ENCODE peak calls at places on chromosome 14, in seven cellular contexts. C, U, J, Q, Z, E and G are unnamed samples.
A peak's percentile ranks its signal among the peaks of the same experiment; 100 is the strongest.

GRCh38 chr14:74945852-74946658 is 9.3 kb downstream of the PGF start:
- DNase-seq in C (peak; percentile 47), U (peak; percentile 71), J (peak; percentile 37), Q (peak; percentile 34), Z (peak; percentile 77), E (peak; percentile 64), G (peak; percentile 79)

GRCh38 chr14:64412237-64412636 is 24.1 kb downstream of the MTHFD1 start:
- DNase-seq in C (no peak), U (no peak), J (peak; percentile 24), Q (no peak), Z (no peak), E (no peak), G (no peak)

GRCh38 chr14:100065161-100065871 is at the start of gene EVL:
- DNase-seq in C (no peak), U (no peak), J (peak; percentile 93), Q (peak; percentile 75), Z (no peak), E (no peak), G (peak; percentile 32)

GRCh38 chr14:102491786-102492522 is 17.6 kb downstream of the ANKRD9 start:
- DNase-seq in C (no peak), U (no peak), J (no peak), Q (no peak), Z (no peak), E (no peak), G (no peak)

GRCh38 chr14:106044515-106044914 is 518.1 kb downstream of the TMEM121 start:
- DNase-seq in C (no peak), U (no peak), J (no peak), Q (no peak), Z (no peak), E (no peak), G (no peak)

GRCh38 chr14:24891987-24892729 is 157.8 kb downstream of the STXBP6 start:
- DNase-seq in C (no peak), U (no peak), J (no peak), Q (no peak), Z (no peak), E (no peak), G (no peak)

GRCh38 chr14:45199246-45199645 is 53.8 kb downstream of the MIS18BP1 start:
- DNase-seq in C (no peak), U (no peak), J (no peak), Q (no peak), Z (no peak), E (no peak), G (no peak)

GRCh38 chr14:54830650-54831049 is 72.0 kb downstream of the GCH1 start:
- DNase-seq in C (no peak), U (no peak), J (no peak), Q (no peak), Z (no peak), E (no peak), G (no peak)

GRCh38 chr14:103343164-103343879 is 9.3 kb downstream of the EIF5 start:
- DNase-seq in C (no peak), U (no peak), J (no peak), Q (no peak), Z (no peak), E (no peak), G (no peak)

GRCh38 chr14:104105822-104106470 is 20.4 kb downstream of the ASPG start:
- DNase-seq in C (no peak), U (no peak), J (no peak), Q (no peak), Z (no peak), E (no peak), G (peak; percentile 4)

GRCh38 chr14:31336646-31337045 is 83.7 kb downstream of the HEATR5A start:
- DNase-seq in C (no peak), U (no peak), J (no peak), Q (no peak), Z (no peak), E (peak; percentile 99), G (no peak)

GRCh38 chr14:95198320-95198719 is 41.0 kb upstream of the DICER1 start:
- DNase-seq in C (no peak), U (no peak), J (no peak), Q (no peak), Z (no peak), E (no peak), G (no peak)

GRCh38 chr14:57382283-57382682 is 8.1 kb upstream of the NAA30 start:
- DNase-seq in C (no peak), U (no peak), J (no peak), Q (no peak), Z (no peak), E (no peak), G (no peak)

GRCh38 chr14:92539419-92539818 is 25.8 kb downstream of the RIN3 start:
- DNase-seq in C (no peak), U (no peak), J (no peak), Q (no peak), Z (no peak), E (no peak), G (no peak)

GRCh38 chr14:88005050-88005481 is at the start of gene GPR65:
- DNase-seq in C (no peak), U (no peak), J (peak; percentile 81), Q (no peak), Z (no peak), E (no peak), G (no peak)

GRCh38 chr14:74793506-74794155 is 30.5 kb downstream of the YLPM1 start:
- DNase-seq in C (no peak), U (no peak), J (no peak), Q (no peak), Z (no peak), E (no peak), G (no peak)

GRCh38 chr14:60095781-60096450 is 4.2 kb downstream of the PCNX4 start:
- DNase-seq in C (peak; percentile 5), U (no peak), J (no peak), Q (no peak), Z (no peak), E (no peak), G (no peak)

GRCh38 chr14:104926619-104927431 is 2.1 kb downstream of the PLD4 start:
- DNase-seq in C (no peak), U (no peak), J (no peak), Q (no peak), Z (no peak), E (no peak), G (no peak)

GRCh38 chr14:93713726-93714405 is 74.4 kb downstream of the PRIMA1 start:
- DNase-seq in C (no peak), U (no peak), J (no peak), Q (no peak), Z (no peak), E (no peak), G (no peak)

GRCh38 chr14:54364555-54365415 is 32.0 kb upstream of the CDKN3 start:
- DNase-seq in C (no peak), U (no peak), J (no peak), Q (no peak), Z (peak; percentile 21), E (no peak), G (no peak)

GRCh38 chr14:64510825-64511679 is 6.5 kb downstream of the ZBTB1 start:
- DNase-seq in C (peak; percentile 65), U (peak; percentile 78), J (peak; percentile 72), Q (no peak), Z (peak; percentile 47), E (peak; percentile 74), G (peak; percentile 70)

GRCh38 chr14:25056688-25057078 is 6.7 kb upstream of the STXBP6 start:
- DNase-seq in C (no peak), U (no peak), J (no peak), Q (no peak), Z (no peak), E (no peak), G (no peak)

GRCh38 chr14:76461886-76462285 is 85.9 kb downstream of the ESRRB start:
- DNase-seq in C (no peak), U (no peak), J (no peak), Q (no peak), Z (no peak), E (no peak), G (no peak)

GRCh38 chr14:39107624-39108023 is 4.6 kb upstream of the SEC23A start:
- DNase-seq in C (peak; percentile 38), U (peak; percentile 58), J (peak; percentile 44), Q (no peak), Z (no peak), E (peak; percentile 68), G (no peak)

GRCh38 chr14:77044776-77045569 is 16.5 kb upstream of the IRF2BPL start:
- DNase-seq in C (no peak), U (no peak), J (no peak), Q (no peak), Z (peak; percentile 79), E (no peak), G (no peak)

GRCh38 chr14:95394981-95395737 is 75.5 kb upstream of the CLMN start:
- DNase-seq in C (no peak), U (no peak), J (no peak), Q (no peak), Z (no peak), E (no peak), G (no peak)